ENCODE peak calls at places on chromosomes 7 and 10, in five cellular contexts. One of them, this sample, is unnamed. For H3K9me3, the result is how much of the 10 kb centered on the place peaks cover.

GRCh38 chr10:49398000-49398861 is 2.3 kb upstream of the DRGX start:
- DNase-seq in esophagus squamous epithelium: no peak
- DNase-seq in neural progenitor cell: peak
- DNase-seq in gastrocnemius medialis: no peak
- DNase-seq in MM.1S: no peak
- DNase-seq in this sample: peak

GRCh38 chr7:20153567-20153966 is 63.6 kb downstream of the MACC1 start:
- DNase-seq in MM.1S: no peak
- DNase-seq in neural progenitor cell: no peak
- DNase-seq in esophagus squamous epithelium: no peak
- DNase-seq in gastrocnemius medialis: no peak
- DNase-seq in this sample: no peak

GRCh38 chr7:38736135-38736534 is 105.0 kb upstream of the AMPH start:
- DNase-seq in MM.1S: no peak
- DNase-seq in esophagus squamous epithelium: no peak
- DNase-seq in neural progenitor cell: no peak
- DNase-seq in gastrocnemius medialis: no peak
- DNase-seq in this sample: no peak

GRCh38 chr10:49082767-49083166 is 32.6 kb downstream of the VSTM4 start:
- DNase-seq in gastrocnemius medialis: no peak
- DNase-seq in esophagus squamous epithelium: no peak
- DNase-seq in MM.1S: no peak
- DNase-seq in neural progenitor cell: peak
- DNase-seq in this sample: no peak

GRCh38 chr7:72042855-72043254 is 369.3 kb downstream of the CALN1 start:
- DNase-seq in MM.1S: no peak
- DNase-seq in esophagus squamous epithelium: no peak
- DNase-seq in gastrocnemius medialis: no peak
- DNase-seq in neural progenitor cell: no peak
- DNase-seq in this sample: no peak

GRCh38 chr10:101495324-101495925 is 92.6 kb downstream of the POLL start:
- DNase-seq in MM.1S: peak
- DNase-seq in esophagus squamous epithelium: no peak
- DNase-seq in gastrocnemius medialis: no peak
- DNase-seq in neural progenitor cell: peak
- DNase-seq in this sample: no peak

GRCh38 chr10:118300266-118300665 is 41.9 kb downstream of the FAM204A start:
- DNase-seq in gastrocnemius medialis: no peak
- DNase-seq in esophagus squamous epithelium: no peak
- DNase-seq in MM.1S: no peak
- DNase-seq in neural progenitor cell: no peak
- DNase-seq in this sample: no peak

GRCh38 chr10:125578658-125579315 is 104.2 kb downstream of the TEX36 start:
- DNase-seq in MM.1S: no peak
- DNase-seq in neural progenitor cell: no peak
- DNase-seq in gastrocnemius medialis: no peak
- DNase-seq in esophagus squamous epithelium: no peak
- DNase-seq in this sample: no peak

GRCh38 chr7:100879685-100880261 is 4.9 kb downstream of the SRRT start:
- DNase-seq in MM.1S: no peak
- DNase-seq in gastrocnemius medialis: no peak
- DNase-seq in neural progenitor cell: peak
- DNase-seq in esophagus squamous epithelium: no peak
- DNase-seq in this sample: no peak

GRCh38 chr10:126749030-126749655 is 78.7 kb upstream of the C10orf90 start:
- DNase-seq in gastrocnemius medialis: peak
- DNase-seq in esophagus squamous epithelium: no peak
- DNase-seq in MM.1S: peak
- DNase-seq in neural progenitor cell: peak
- DNase-seq in this sample: peak

GRCh38 chr7:149772236-149772820 is 1.1 kb downstream of the ZNF467 start:
- DNase-seq in gastrocnemius medialis: no peak
- DNase-seq in MM.1S: peak
- DNase-seq in esophagus squamous epithelium: no peak
- DNase-seq in neural progenitor cell: peak
- DNase-seq in this sample: no peak

GRCh38 chr7:104642551-104642950 is 314.1 kb downstream of the LHFPL3 start:
- DNase-seq in neural progenitor cell: no peak
- DNase-seq in gastrocnemius medialis: no peak
- DNase-seq in esophagus squamous epithelium: no peak
- DNase-seq in MM.1S: no peak
- DNase-seq in this sample: no peak

GRCh38 chr7:137577184-137577583 is 233.7 kb upstream of the PTN start:
- DNase-seq in esophagus squamous epithelium: no peak
- DNase-seq in MM.1S: no peak
- DNase-seq in gastrocnemius medialis: no peak
- DNase-seq in neural progenitor cell: no peak
- DNase-seq in this sample: no peak

GRCh38 chr10:101485681-101486554 is 102.1 kb downstream of the POLL start:
- DNase-seq in esophagus squamous epithelium: no peak
- DNase-seq in MM.1S: no peak
- DNase-seq in neural progenitor cell: peak
- DNase-seq in gastrocnemius medialis: peak
- DNase-seq in this sample: no peak

GRCh38 chr10:73906524-73907447 is 4.1 kb upstream of the PLAU start:
- DNase-seq in gastrocnemius medialis: peak
- DNase-seq in MM.1S: no peak
- DNase-seq in esophagus squamous epithelium: no peak
- DNase-seq in neural progenitor cell: peak
- DNase-seq in this sample: no peak

GRCh38 chr10:60124536-60124935 is 218.2 kb upstream of the CCDC6 start:
- DNase-seq in gastrocnemius medialis: no peak
- DNase-seq in MM.1S: no peak
- DNase-seq in neural progenitor cell: no peak
- DNase-seq in esophagus squamous epithelium: no peak
- DNase-seq in this sample: no peak

GRCh38 chr10:31602541-31603244 is 283.7 kb downstream of the ZEB1 start:
- DNase-seq in MM.1S: no peak
- DNase-seq in esophagus squamous epithelium: no peak
- DNase-seq in gastrocnemius medialis: peak
- DNase-seq in neural progenitor cell: peak
- DNase-seq in this sample: no peak

GRCh38 chr10:50469288-50469687 is 154.5 kb downstream of the SGMS1 start:
- DNase-seq in gastrocnemius medialis: no peak
- DNase-seq in esophagus squamous epithelium: no peak
- DNase-seq in neural progenitor cell: no peak
- DNase-seq in MM.1S: no peak
- DNase-seq in this sample: no peak

GRCh38 chr7:158567153-158567603 is 20.4 kb downstream of the PTPRN2 start:
- DNase-seq in MM.1S: no peak
- DNase-seq in esophagus squamous epithelium: no peak
- DNase-seq in neural progenitor cell: no peak
- DNase-seq in gastrocnemius medialis: no peak
- DNase-seq in this sample: no peak

GRCh38 chr7:157710396-157710795 is 373.6 kb downstream of the DNAJB6 start:
- DNase-seq in neural progenitor cell: no peak
- DNase-seq in gastrocnemius medialis: no peak
- DNase-seq in MM.1S: no peak
- DNase-seq in esophagus squamous epithelium: no peak
- DNase-seq in this sample: no peak

GRCh38 chr10:11510714-11511113 is 100.7 kb downstream of the USP6NL start:
- DNase-seq in MM.1S: no peak
- DNase-seq in gastrocnemius medialis: no peak
- DNase-seq in neural progenitor cell: no peak
- DNase-seq in esophagus squamous epithelium: no peak
- DNase-seq in this sample: no peak

GRCh38 chr7:18494821-18495408 is 634 bp upstream of the HDAC9 start:
- DNase-seq in esophagus squamous epithelium: no peak
- DNase-seq in gastrocnemius medialis: no peak
- DNase-seq in MM.1S: peak
- DNase-seq in neural progenitor cell: no peak
- DNase-seq in this sample: no peak

DNA sequence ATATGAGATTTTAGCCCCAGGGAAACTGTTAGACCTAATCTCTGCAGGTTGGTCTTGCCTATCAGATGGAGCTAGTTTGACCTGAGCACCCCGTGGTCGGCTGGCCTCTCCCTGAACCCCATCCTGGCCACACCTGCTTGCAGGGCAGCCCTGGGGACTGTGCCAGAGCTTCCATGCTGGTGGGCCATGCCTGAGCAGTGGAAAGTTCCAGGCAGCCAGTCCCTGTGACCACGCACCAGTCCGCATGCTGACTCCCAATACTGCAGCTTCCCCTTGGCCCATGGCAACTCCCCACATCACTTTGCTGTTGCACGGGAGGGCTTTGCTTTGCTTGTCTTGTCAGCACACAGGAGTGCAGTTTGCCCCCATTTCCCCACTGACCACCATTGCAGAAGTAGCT is 427.8 kb upstream of the SEMA3D start:
- DNase-seq in neural progenitor cell: no peak
- DNase-seq in MM.1S: no peak
- DNase-seq in gastrocnemius medialis: no peak
- DNase-seq in esophagus squamous epithelium: no peak
- DNase-seq in this sample: no peak
- H3K9me3 ChIP-seq in neural progenitor cell: under half
- H3K9me3 ChIP-seq in MM.1S: under half
- H3K9me3 ChIP-seq in gastrocnemius medialis: under half
- H3K9me3 ChIP-seq in esophagus squamous epithelium: under half
- H3K9me3 ChIP-seq in this sample: under half

GRCh38 chr10:113153493-113154127 is 203.6 kb downstream of the TCF7L2 start:
- DNase-seq in esophagus squamous epithelium: no peak
- DNase-seq in neural progenitor cell: no peak
- DNase-seq in MM.1S: no peak
- DNase-seq in gastrocnemius medialis: no peak
- DNase-seq in this sample: no peak

GRCh38 chr10:113151178-113151577 is 201.1 kb downstream of the TCF7L2 start:
- DNase-seq in gastrocnemius medialis: no peak
- DNase-seq in MM.1S: no peak
- DNase-seq in neural progenitor cell: no peak
- DNase-seq in esophagus squamous epithelium: no peak
- DNase-seq in this sample: no peak

GRCh38 chr10:113148899-113149298 is 198.9 kb downstream of the TCF7L2 start:
- DNase-seq in esophagus squamous epithelium: no peak
- DNase-seq in gastrocnemius medialis: no peak
- DNase-seq in MM.1S: no peak
- DNase-seq in neural progenitor cell: no peak
- DNase-seq in this sample: no peak
- H3K9me3 ChIP-seq in esophagus squamous epithelium: under half
- H3K9me3 ChIP-seq in gastrocnemius medialis: under half
- H3K9me3 ChIP-seq in MM.1S: under half
- H3K9me3 ChIP-seq in neural progenitor cell: under half
- H3K9me3 ChIP-seq in this sample: under half

DNA sequence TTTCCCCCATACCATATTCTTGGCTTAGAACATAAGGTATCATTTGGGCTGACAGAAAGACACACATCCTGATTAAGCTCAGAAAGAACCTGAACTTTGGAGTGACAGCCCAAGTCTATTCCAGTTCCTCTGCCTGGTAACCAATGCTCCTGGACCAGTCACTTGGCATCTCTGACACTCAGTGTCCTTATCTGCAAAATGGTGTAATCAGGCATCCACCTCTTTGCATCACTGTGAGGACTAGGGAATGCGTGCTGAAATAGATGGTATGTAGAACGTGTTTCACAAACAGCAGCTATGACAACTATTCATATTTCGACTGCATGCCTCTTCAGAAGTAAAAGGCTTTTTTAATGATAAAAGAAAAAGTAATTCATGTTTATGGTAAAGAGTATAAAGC is 26.2 kb upstream of the PIK3AP1 start:
- DNase-seq in gastrocnemius medialis: no peak
- DNase-seq in esophagus squamous epithelium: no peak
- DNase-seq in MM.1S: no peak
- DNase-seq in neural progenitor cell: no peak
- DNase-seq in this sample: no peak
- H3K9me3 ChIP-seq in gastrocnemius medialis: under half
- H3K9me3 ChIP-seq in esophagus squamous epithelium: under half
- H3K9me3 ChIP-seq in MM.1S: under half
- H3K9me3 ChIP-seq in neural progenitor cell: under half
- H3K9me3 ChIP-seq in this sample: under half

DNA sequence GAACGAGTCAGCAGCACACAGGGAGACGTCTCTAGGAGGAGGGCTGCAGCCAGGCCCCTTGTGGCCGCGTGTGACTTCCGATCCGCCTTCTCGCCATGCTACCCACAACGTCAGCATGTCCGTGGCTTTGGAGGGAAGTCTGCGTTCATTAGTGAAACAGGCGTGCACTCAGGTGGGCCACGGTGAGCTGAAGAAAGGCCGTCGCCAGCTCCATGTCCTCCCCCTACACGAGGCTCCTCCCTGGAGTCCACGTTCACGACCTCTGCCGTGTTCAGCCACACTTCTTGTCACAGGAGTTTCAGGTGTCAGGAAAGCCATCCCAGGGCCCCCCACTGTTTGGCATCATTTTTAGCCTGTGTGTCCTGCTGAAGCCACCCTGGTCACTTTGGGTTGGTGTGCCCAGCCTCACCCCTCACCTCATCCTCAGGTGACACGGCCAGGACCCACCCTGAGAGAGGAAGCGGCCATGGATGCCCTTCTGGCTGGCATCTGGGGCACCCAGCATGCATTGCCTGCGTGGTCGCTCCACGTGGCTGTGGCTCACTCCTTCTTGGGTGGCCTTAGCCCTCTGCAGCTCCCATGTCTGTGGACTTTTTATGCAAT is 310.6 kb upstream of the SHH start:
- DNase-seq in esophagus squamous epithelium: no peak
- DNase-seq in neural progenitor cell: no peak
- DNase-seq in gastrocnemius medialis: no peak
- DNase-seq in MM.1S: no peak
- DNase-seq in this sample: no peak
- H3K9me3 ChIP-seq in esophagus squamous epithelium: under half
- H3K9me3 ChIP-seq in neural progenitor cell: under half
- H3K9me3 ChIP-seq in gastrocnemius medialis: under half
- H3K9me3 ChIP-seq in MM.1S: under half
- H3K9me3 ChIP-seq in this sample: under half

GRCh38 chr10:131638481-131639278 is 262.1 kb upstream of the PPP2R2D start:
- DNase-seq in gastrocnemius medialis: no peak
- DNase-seq in neural progenitor cell: no peak
- DNase-seq in esophagus squamous epithelium: no peak
- DNase-seq in MM.1S: no peak
- DNase-seq in this sample: no peak
- H3K9me3 ChIP-seq in gastrocnemius medialis: under half
- H3K9me3 ChIP-seq in neural progenitor cell: under half
- H3K9me3 ChIP-seq in esophagus squamous epithelium: under half
- H3K9me3 ChIP-seq in MM.1S: under half
- H3K9me3 ChIP-seq in this sample: under half

DNA sequence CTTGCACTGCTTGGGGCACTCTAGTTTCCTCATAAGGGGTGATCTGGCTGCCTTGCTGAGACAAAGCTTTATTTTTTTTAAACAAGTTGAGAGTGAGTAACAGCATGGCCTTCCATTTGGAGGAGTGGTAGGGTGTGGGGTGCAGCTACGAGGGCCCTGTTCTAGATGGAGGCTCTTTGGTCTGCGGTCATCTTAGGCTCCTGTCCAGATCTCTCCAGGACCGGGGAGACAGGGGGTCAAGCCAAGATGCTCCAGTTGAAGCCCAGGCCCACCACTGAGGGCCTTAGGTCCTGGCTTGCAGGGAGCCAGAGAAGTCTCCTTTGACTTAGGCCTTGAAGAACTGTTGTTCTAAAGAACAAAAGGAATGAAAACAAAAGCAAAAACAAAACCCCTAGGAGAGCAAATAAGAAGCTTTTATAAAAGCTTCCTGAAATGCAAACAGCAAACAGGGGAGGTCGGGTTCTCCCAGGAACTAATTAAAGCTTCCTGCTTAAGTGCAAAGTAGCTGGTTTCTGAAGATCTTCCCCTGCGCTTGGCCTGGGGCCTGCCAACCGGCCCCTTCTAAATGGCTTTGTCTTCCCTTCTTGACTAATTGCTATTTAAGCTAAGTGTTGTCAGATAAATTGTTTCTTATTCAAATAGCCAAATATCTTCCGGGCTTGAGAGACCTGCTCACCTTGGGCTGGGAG is 259.2 kb downstream of the GLRX3 start:
- DNase-seq in esophagus squamous epithelium: no peak
- DNase-seq in neural progenitor cell: no peak
- DNase-seq in MM.1S: no peak
- DNase-seq in gastrocnemius medialis: no peak
- DNase-seq in this sample: no peak
- H3K9me3 ChIP-seq in esophagus squamous epithelium: under half
- H3K9me3 ChIP-seq in neural progenitor cell: under half
- H3K9me3 ChIP-seq in MM.1S: under half
- H3K9me3 ChIP-seq in gastrocnemius medialis: under half
- H3K9me3 ChIP-seq in this sample: under half